ENCODE peak calls at places on chromosome 14, in six cellular contexts. One of them, this sample, is unnamed.

GRCh38 chr14:42459171-42459685 is 852.6 kb downstream of the LRFN5 start:
- DNase-seq in fibroblast of lung: no peak
- DNase-seq in lung: no peak
- DNase-seq in vagina: no peak
- DNase-seq in lower lobe of right lung: no peak
- DNase-seq in PC-9: no peak
- DNase-seq in this sample: no peak

GRCh38 chr14:68819260-68819691 is 26.4 kb upstream of the ZFP36L1 start:
- DNase-seq in fibroblast of lung: peak
- DNase-seq in lung: no peak
- DNase-seq in vagina: no peak
- DNase-seq in lower lobe of right lung: no peak
- DNase-seq in PC-9: peak
- DNase-seq in this sample: peak

GRCh38 chr14:67734675-67735074 is 33.0 kb downstream of the RDH12 start:
- DNase-seq in fibroblast of lung: no peak
- DNase-seq in lung: no peak
- DNase-seq in vagina: no peak
- DNase-seq in lower lobe of right lung: no peak
- DNase-seq in PC-9: no peak
- DNase-seq in this sample: no peak

GRCh38 chr14:90454041-90455000 is 57.5 kb downstream of the CALM1 start:
- DNase-seq in fibroblast of lung: peak
- DNase-seq in lung: peak
- DNase-seq in vagina: no peak
- DNase-seq in lower lobe of right lung: peak
- DNase-seq in PC-9: peak
- DNase-seq in this sample: peak

GRCh38 chr14:91246051-91246852 is 1.7 kb upstream of the GPR68 start:
- DNase-seq in fibroblast of lung: no peak
- DNase-seq in lung: no peak
- DNase-seq in vagina: no peak
- DNase-seq in lower lobe of right lung: peak
- DNase-seq in PC-9: no peak
- DNase-seq in this sample: no peak

GRCh38 chr14:26276757-26277156 is 321.1 kb downstream of the NOVA1 start:
- DNase-seq in fibroblast of lung: no peak
- DNase-seq in lung: no peak
- DNase-seq in vagina: no peak
- DNase-seq in lower lobe of right lung: no peak
- DNase-seq in PC-9: no peak
- DNase-seq in this sample: no peak

GRCh38 chr14:89215166-89215940 is 201.7 kb downstream of the FOXN3 start:
- DNase-seq in fibroblast of lung: no peak
- DNase-seq in lung: no peak
- DNase-seq in vagina: no peak
- DNase-seq in lower lobe of right lung: no peak
- DNase-seq in PC-9: no peak
- DNase-seq in this sample: no peak

GRCh38 chr14:59918824-59919581 is 941 bp upstream of the LRRC9 start:
- DNase-seq in fibroblast of lung: peak
- DNase-seq in lung: no peak
- DNase-seq in vagina: no peak
- DNase-seq in lower lobe of right lung: peak
- DNase-seq in PC-9: no peak
- DNase-seq in this sample: peak

GRCh38 chr14:101035466-101036225 is 132.1 kb upstream of the RTL1 start:
- DNase-seq in fibroblast of lung: no peak
- DNase-seq in lung: no peak
- DNase-seq in vagina: no peak
- DNase-seq in lower lobe of right lung: no peak
- DNase-seq in PC-9: no peak
- DNase-seq in this sample: no peak

GRCh38 chr14:96649327-96649601 is 147.1 kb downstream of the PAPOLA start:
- DNase-seq in fibroblast of lung: no peak
- DNase-seq in lung: peak
- DNase-seq in vagina: peak
- DNase-seq in lower lobe of right lung: no peak
- DNase-seq in PC-9: no peak
- DNase-seq in this sample: no peak

GRCh38 chr14:50533806-50534205 is 1.4 kb upstream of the MAP4K5 start:
- DNase-seq in fibroblast of lung: no peak
- DNase-seq in lung: no peak
- DNase-seq in vagina: no peak
- DNase-seq in lower lobe of right lung: no peak
- DNase-seq in PC-9: no peak
- DNase-seq in this sample: no peak

GRCh38 chr14:23694085-23694975 is 58.2 kb downstream of the DHRS2 start:
- DNase-seq in fibroblast of lung: peak
- DNase-seq in lung: no peak
- DNase-seq in vagina: no peak
- DNase-seq in lower lobe of right lung: no peak
- DNase-seq in PC-9: peak
- DNase-seq in this sample: peak

GRCh38 chr14:61459229-61459628 is 137.8 kb downstream of the PRKCH start:
- DNase-seq in fibroblast of lung: no peak
- DNase-seq in lung: peak
- DNase-seq in vagina: no peak
- DNase-seq in lower lobe of right lung: no peak
- DNase-seq in PC-9: no peak
- DNase-seq in this sample: no peak

GRCh38 chr14:55306938-55307589 is 35.8 kb downstream of the FBXO34 start:
- DNase-seq in fibroblast of lung: no peak
- DNase-seq in lung: no peak
- DNase-seq in vagina: no peak
- DNase-seq in lower lobe of right lung: no peak
- DNase-seq in PC-9: no peak
- DNase-seq in this sample: no peak

GRCh38 chr14:101034986-101035385 is 131.5 kb upstream of the RTL1 start:
- DNase-seq in fibroblast of lung: no peak
- DNase-seq in lung: no peak
- DNase-seq in vagina: no peak
- DNase-seq in lower lobe of right lung: no peak
- DNase-seq in PC-9: no peak
- DNase-seq in this sample: no peak

GRCh38 chr14:70660967-70661871 is 19.5 kb downstream of the TTC9 start:
- DNase-seq in fibroblast of lung: no peak
- DNase-seq in lung: no peak
- DNase-seq in vagina: no peak
- DNase-seq in lower lobe of right lung: no peak
- DNase-seq in PC-9: no peak
- DNase-seq in this sample: no peak

GRCh38 chr14:27409936-27410335 is 812.1 kb upstream of the NOVA1 start:
- DNase-seq in fibroblast of lung: no peak
- DNase-seq in lung: no peak
- DNase-seq in vagina: no peak
- DNase-seq in lower lobe of right lung: no peak
- DNase-seq in PC-9: no peak
- DNase-seq in this sample: no peak

GRCh38 chr14:35394326-35394725 is 10.2 kb downstream of the NFKBIA start:
- DNase-seq in fibroblast of lung: no peak
- DNase-seq in lung: no peak
- DNase-seq in vagina: no peak
- DNase-seq in lower lobe of right lung: no peak
- DNase-seq in PC-9: no peak
- DNase-seq in this sample: no peak

GRCh38 chr14:50830044-50830931 is 674 bp downstream of the NIN start:
- DNase-seq in fibroblast of lung: peak
- DNase-seq in lung: peak
- DNase-seq in vagina: no peak
- DNase-seq in lower lobe of right lung: peak
- DNase-seq in PC-9: no peak
- DNase-seq in this sample: peak

GRCh38 chr14:24337824-24338175 is 2.0 kb downstream of the RIPK3 start:
- DNase-seq in fibroblast of lung: no peak
- DNase-seq in lung: no peak
- DNase-seq in vagina: no peak
- DNase-seq in lower lobe of right lung: no peak
- DNase-seq in PC-9: no peak
- DNase-seq in this sample: no peak

GRCh38 chr14:85131523-85131922 is 398.4 kb upstream of the FLRT2 start:
- DNase-seq in fibroblast of lung: no peak
- DNase-seq in lung: no peak
- DNase-seq in vagina: no peak
- DNase-seq in lower lobe of right lung: no peak
- DNase-seq in PC-9: no peak
- DNase-seq in this sample: peak

GRCh38 chr14:105193916-105194782 is 13.0 kb upstream of the NUDT14 start:
- DNase-seq in fibroblast of lung: no peak
- DNase-seq in lung: no peak
- DNase-seq in vagina: no peak
- DNase-seq in lower lobe of right lung: no peak
- DNase-seq in PC-9: no peak
- DNase-seq in this sample: no peak

GRCh38 chr14:68787235-68787727 is 5.6 kb downstream of the ZFP36L1 start:
- DNase-seq in fibroblast of lung: peak
- DNase-seq in lung: no peak
- DNase-seq in vagina: peak
- DNase-seq in lower lobe of right lung: no peak
- DNase-seq in PC-9: no peak
- DNase-seq in this sample: no peak

GRCh38 chr14:62006116-62006737 is 244.0 kb downstream of the SNAPC1 start:
- DNase-seq in fibroblast of lung: peak
- DNase-seq in lung: no peak
- DNase-seq in vagina: no peak
- DNase-seq in lower lobe of right lung: no peak
- DNase-seq in PC-9: no peak
- DNase-seq in this sample: no peak

GRCh38 chr14:84454114-84454513 is 1075.8 kb upstream of the FLRT2 start:
- DNase-seq in fibroblast of lung: no peak
- DNase-seq in lung: no peak
- DNase-seq in vagina: no peak
- DNase-seq in lower lobe of right lung: no peak
- DNase-seq in PC-9: no peak
- DNase-seq in this sample: no peak

GRCh38 chr14:63302135-63302534 is 16.6 kb downstream of the GPHB5 start:
- DNase-seq in fibroblast of lung: no peak
- DNase-seq in lung: no peak
- DNase-seq in vagina: no peak
- DNase-seq in lower lobe of right lung: no peak
- DNase-seq in PC-9: no peak
- DNase-seq in this sample: no peak

GRCh38 chr14:55881577-55882241 is 236.5 kb upstream of the PELI2 start:
- DNase-seq in fibroblast of lung: no peak
- DNase-seq in lung: no peak
- DNase-seq in vagina: no peak
- DNase-seq in lower lobe of right lung: no peak
- DNase-seq in PC-9: no peak
- DNase-seq in this sample: peak

DNA sequence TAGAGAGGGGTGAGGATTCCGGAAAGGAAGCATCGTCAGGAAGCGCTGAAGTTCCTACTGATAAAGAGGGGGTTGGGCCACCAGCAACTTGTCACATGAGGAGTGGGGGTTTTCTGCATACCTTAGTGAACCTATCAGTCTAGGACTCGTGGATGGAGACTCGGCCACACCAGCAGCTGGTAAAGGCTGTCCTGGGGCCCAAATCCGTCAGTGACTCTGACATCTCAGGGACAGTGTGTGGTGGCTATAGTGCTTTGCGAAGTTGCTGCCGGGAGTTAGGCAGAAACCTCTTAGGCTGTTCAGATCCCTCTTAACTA is 16.4 kb downstream of the RNASE2 start:
- DNase-seq in fibroblast of lung: no peak
- DNase-seq in lung: no peak
- DNase-seq in vagina: no peak
- DNase-seq in lower lobe of right lung: no peak
- DNase-seq in PC-9: no peak
- DNase-seq in this sample: no peak
- H3K27ac ChIP-seq in fibroblast of lung: no peak
- H3K27ac ChIP-seq in lung: no peak
- H3K27ac ChIP-seq in vagina: peak
- H3K27ac ChIP-seq in lower lobe of right lung: peak
- H3K27ac ChIP-seq in PC-9: no peak
- H3K27ac ChIP-seq in this sample: peak

DNA sequence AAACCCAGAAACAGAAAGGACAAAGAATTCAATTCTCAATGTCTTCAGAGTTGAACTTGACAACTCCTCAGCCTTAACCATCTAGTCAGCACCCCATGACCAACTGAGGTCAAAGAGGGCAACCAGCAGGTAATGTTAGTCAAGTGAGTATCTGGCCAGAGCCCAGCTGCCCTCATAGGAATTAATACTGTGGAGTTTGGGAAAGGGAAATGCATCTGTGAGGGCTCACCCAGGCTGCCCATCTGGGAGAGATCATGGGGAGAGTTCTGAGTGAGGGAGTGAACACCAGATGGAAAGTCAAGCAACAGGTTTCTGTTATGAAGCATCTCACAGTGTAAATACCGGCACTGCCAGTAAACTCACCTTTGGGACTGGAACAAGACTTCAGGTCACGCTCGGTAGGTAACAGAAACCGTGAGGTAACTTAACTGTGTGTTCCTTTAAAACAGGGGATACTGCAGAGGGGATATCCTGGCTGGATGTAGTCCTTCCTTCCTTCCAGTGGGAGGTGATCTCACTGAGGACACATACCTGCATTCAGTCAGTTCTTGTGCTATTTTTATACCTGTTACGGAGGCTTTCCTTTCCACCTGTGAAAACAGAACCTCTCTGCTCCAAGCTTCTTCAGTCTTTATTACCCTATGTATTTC is 94.4 kb downstream of the DAD1 start:
- DNase-seq in fibroblast of lung: no peak
- DNase-seq in lung: no peak
- DNase-seq in vagina: no peak
- DNase-seq in lower lobe of right lung: no peak
- DNase-seq in PC-9: no peak
- DNase-seq in this sample: no peak
- TF ChIP-seq CTCF in fibroblast of lung: no peak
- TF ChIP-seq CTCF in lung: no peak
- TF ChIP-seq CTCF in vagina: no peak
- TF ChIP-seq CTCF in lower lobe of right lung: no peak
- TF ChIP-seq CTCF in PC-9: no peak
- TF ChIP-seq CTCF in this sample: no peak

DNA sequence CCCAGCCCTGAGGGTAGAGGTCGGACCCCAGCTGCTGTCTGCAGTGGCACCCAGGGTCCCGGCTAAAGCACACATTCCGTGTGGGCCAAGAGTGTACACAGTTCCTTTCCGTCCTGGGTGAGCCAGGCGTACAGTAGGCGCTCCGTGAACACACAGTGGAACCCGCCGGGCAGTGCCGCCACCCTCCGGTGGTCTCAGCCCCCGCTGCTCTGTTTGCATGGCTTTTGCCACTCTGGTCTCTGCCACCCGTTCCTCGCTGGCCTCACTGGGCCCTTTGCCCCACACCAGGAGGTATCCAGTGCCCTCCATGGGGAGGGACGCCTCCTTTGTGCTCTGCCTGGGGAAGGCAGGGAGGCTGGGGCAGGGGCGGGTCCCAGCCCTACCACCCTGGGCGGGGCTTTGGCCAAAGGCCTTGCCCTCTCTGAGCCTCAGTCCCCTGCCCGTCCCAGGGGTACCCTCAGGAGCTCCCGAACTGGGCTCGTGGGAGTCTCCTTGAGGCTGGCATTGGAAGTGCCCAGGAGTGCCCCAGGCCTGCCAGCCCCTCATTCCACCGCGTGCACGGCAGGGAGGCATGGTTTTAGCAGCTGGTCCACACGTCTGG is 13.0 kb downstream of the TRMT61A start:
- DNase-seq in fibroblast of lung: no peak
- DNase-seq in lung: no peak
- DNase-seq in vagina: no peak
- DNase-seq in lower lobe of right lung: peak
- DNase-seq in PC-9: no peak
- DNase-seq in this sample: no peak
- H3K27ac ChIP-seq in fibroblast of lung: peak
- H3K27ac ChIP-seq in lung: no peak
- H3K27ac ChIP-seq in vagina: peak
- H3K27ac ChIP-seq in lower lobe of right lung: peak
- H3K27ac ChIP-seq in PC-9: peak
- H3K27ac ChIP-seq in this sample: peak

GRCh38 chr14:74595006-74595735 is 16.9 kb downstream of the LTBP2 start:
- DNase-seq in fibroblast of lung: peak
- DNase-seq in lung: peak
- DNase-seq in vagina: no peak
- DNase-seq in lower lobe of right lung: no peak
- DNase-seq in PC-9: no peak
- DNase-seq in this sample: no peak
- TF ChIP-seq CTCF in fibroblast of lung: no peak
- TF ChIP-seq CTCF in lung: no peak
- TF ChIP-seq CTCF in vagina: no peak
- TF ChIP-seq CTCF in lower lobe of right lung: no peak
- TF ChIP-seq CTCF in PC-9: no peak
- TF ChIP-seq CTCF in this sample: no peak